ENCODE peak calls at places on chromosome 3, in five cellular contexts. One of them, this sample, is unnamed.

GRCh38 chr3:189914799-189915198 is 205.9 kb downstream of the P3H2 start:
- DNase-seq in progenitor cell of endocrine pancreas: no peak
- DNase-seq in CD8-positive, alpha-beta T cell: no peak
- DNase-seq in ovary: no peak
- DNase-seq in right lobe of liver: no peak
- DNase-seq in this sample: no peak

GRCh38 chr3:153130312-153130977 is 31.6 kb upstream of the RAP2B start:
- DNase-seq in CD8-positive, alpha-beta T cell: no peak
- DNase-seq in progenitor cell of endocrine pancreas: no peak
- DNase-seq in ovary: no peak
- DNase-seq in right lobe of liver: no peak
- DNase-seq in this sample: no peak

GRCh38 chr3:128420720-128421438 is 45.8 kb downstream of the DNAJB8 start:
- DNase-seq in right lobe of liver: no peak
- DNase-seq in ovary: no peak
- DNase-seq in CD8-positive, alpha-beta T cell: no peak
- DNase-seq in progenitor cell of endocrine pancreas: no peak
- DNase-seq in this sample: no peak

GRCh38 chr3:9346141-9346540 is 16.7 kb upstream of the THUMPD3 start:
- DNase-seq in ovary: no peak
- DNase-seq in right lobe of liver: no peak
- DNase-seq in CD8-positive, alpha-beta T cell: no peak
- DNase-seq in progenitor cell of endocrine pancreas: no peak
- DNase-seq in this sample: no peak

GRCh38 chr3:4158329-4158728 is 144.8 kb upstream of the SETMAR start:
- DNase-seq in CD8-positive, alpha-beta T cell: no peak
- DNase-seq in ovary: no peak
- DNase-seq in progenitor cell of endocrine pancreas: no peak
- DNase-seq in right lobe of liver: no peak
- DNase-seq in this sample: no peak

GRCh38 chr3:171736556-171736955 is 73.7 kb downstream of the PLD1 start:
- DNase-seq in ovary: no peak
- DNase-seq in progenitor cell of endocrine pancreas: no peak
- DNase-seq in CD8-positive, alpha-beta T cell: no peak
- DNase-seq in right lobe of liver: no peak
- DNase-seq in this sample: no peak

GRCh38 chr3:100615684-100616083 is 6.3 kb downstream of the ADGRG7 start:
- DNase-seq in right lobe of liver: no peak
- DNase-seq in ovary: no peak
- DNase-seq in progenitor cell of endocrine pancreas: no peak
- DNase-seq in CD8-positive, alpha-beta T cell: no peak
- DNase-seq in this sample: no peak

GRCh38 chr3:124951511-124952390 is 17.2 kb upstream of the MUC13 start:
- DNase-seq in CD8-positive, alpha-beta T cell: no peak
- DNase-seq in ovary: no peak
- DNase-seq in right lobe of liver: no peak
- DNase-seq in progenitor cell of endocrine pancreas: no peak
- DNase-seq in this sample: no peak

GRCh38 chr3:45010718-45011355 is 15.3 kb upstream of the CLEC3B start:
- DNase-seq in CD8-positive, alpha-beta T cell: no peak
- DNase-seq in ovary: no peak
- DNase-seq in progenitor cell of endocrine pancreas: no peak
- DNase-seq in right lobe of liver: no peak
- DNase-seq in this sample: no peak

GRCh38 chr3:94799420-94800060 is 736.7 kb downstream of the NSUN3 start:
- DNase-seq in right lobe of liver: no peak
- DNase-seq in CD8-positive, alpha-beta T cell: no peak
- DNase-seq in ovary: no peak
- DNase-seq in progenitor cell of endocrine pancreas: no peak
- DNase-seq in this sample: no peak

GRCh38 chr3:13896473-13897154 is 16.7 kb upstream of the WNT7A start:
- DNase-seq in CD8-positive, alpha-beta T cell: peak
- DNase-seq in progenitor cell of endocrine pancreas: peak
- DNase-seq in right lobe of liver: no peak
- DNase-seq in ovary: peak
- DNase-seq in this sample: no peak

GRCh38 chr3:78988324-78988723 is 779.5 kb downstream of the ROBO1 start:
- DNase-seq in progenitor cell of endocrine pancreas: no peak
- DNase-seq in ovary: no peak
- DNase-seq in CD8-positive, alpha-beta T cell: no peak
- DNase-seq in right lobe of liver: no peak
- DNase-seq in this sample: no peak

GRCh38 chr3:38404286-38404685 is 49.4 kb upstream of the ACVR2B start:
- DNase-seq in CD8-positive, alpha-beta T cell: no peak
- DNase-seq in progenitor cell of endocrine pancreas: no peak
- DNase-seq in right lobe of liver: no peak
- DNase-seq in ovary: no peak
- DNase-seq in this sample: no peak

GRCh38 chr3:123971416-123971815 is 10.4 kb upstream of the CCDC14 start:
- DNase-seq in right lobe of liver: no peak
- DNase-seq in progenitor cell of endocrine pancreas: no peak
- DNase-seq in CD8-positive, alpha-beta T cell: no peak
- DNase-seq in ovary: no peak
- DNase-seq in this sample: no peak

GRCh38 chr3:15974647-15975046 is 176.9 kb upstream of the ANKRD28 start:
- DNase-seq in right lobe of liver: no peak
- DNase-seq in CD8-positive, alpha-beta T cell: no peak
- DNase-seq in progenitor cell of endocrine pancreas: no peak
- DNase-seq in ovary: no peak
- DNase-seq in this sample: no peak
- TF ChIP-seq CTCF in right lobe of liver: no peak
- TF ChIP-seq CTCF in CD8-positive, alpha-beta T cell: no peak
- TF ChIP-seq CTCF in progenitor cell of endocrine pancreas: peak
- TF ChIP-seq CTCF in ovary: no peak
- TF ChIP-seq CTCF in this sample: no peak

GRCh38 chr3:183502782-183503181 is 52.7 kb downstream of the KLHL6 start:
- DNase-seq in right lobe of liver: no peak
- DNase-seq in ovary: no peak
- DNase-seq in progenitor cell of endocrine pancreas: no peak
- DNase-seq in CD8-positive, alpha-beta T cell: no peak
- DNase-seq in this sample: no peak
- TF ChIP-seq CTCF in right lobe of liver: peak
- TF ChIP-seq CTCF in ovary: no peak
- TF ChIP-seq CTCF in progenitor cell of endocrine pancreas: no peak
- TF ChIP-seq CTCF in CD8-positive, alpha-beta T cell: no peak
- TF ChIP-seq CTCF in this sample: no peak

DNA sequence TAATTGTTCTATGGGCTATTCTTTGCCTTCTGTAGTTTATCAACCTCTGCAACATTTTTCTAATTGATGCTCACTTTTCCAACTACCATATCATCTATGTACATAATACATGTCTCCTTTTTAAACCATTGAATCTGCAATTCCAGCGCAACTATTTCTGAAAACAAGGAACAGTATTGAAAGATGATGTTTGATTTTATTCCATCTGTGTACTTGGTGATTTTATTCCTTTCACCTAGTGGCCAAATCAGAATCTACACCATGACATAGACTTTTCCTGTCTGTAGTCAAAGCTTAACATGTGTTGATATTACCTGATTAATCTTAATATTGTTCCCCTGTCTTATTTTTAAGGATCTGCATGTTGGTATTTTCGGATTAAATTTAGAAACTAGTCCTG is 13.0 kb downstream of the NKTR start:
- DNase-seq in right lobe of liver: no peak
- DNase-seq in CD8-positive, alpha-beta T cell: no peak
- DNase-seq in progenitor cell of endocrine pancreas: no peak
- DNase-seq in ovary: no peak
- DNase-seq in this sample: no peak
- TF ChIP-seq CTCF in right lobe of liver: peak
- TF ChIP-seq CTCF in CD8-positive, alpha-beta T cell: peak
- TF ChIP-seq CTCF in progenitor cell of endocrine pancreas: peak
- TF ChIP-seq CTCF in ovary: no peak
- TF ChIP-seq CTCF in this sample: no peak

GRCh38 chr3:58531956-58532355 is 5.0 kb downstream of the ACOX2 start:
- DNase-seq in progenitor cell of endocrine pancreas: no peak
- DNase-seq in right lobe of liver: no peak
- DNase-seq in CD8-positive, alpha-beta T cell: no peak
- DNase-seq in ovary: no peak
- DNase-seq in this sample: no peak
- TF ChIP-seq CTCF in progenitor cell of endocrine pancreas: no peak
- TF ChIP-seq CTCF in right lobe of liver: no peak
- TF ChIP-seq CTCF in CD8-positive, alpha-beta T cell: no peak
- TF ChIP-seq CTCF in ovary: no peak
- TF ChIP-seq CTCF in this sample: no peak

DNA sequence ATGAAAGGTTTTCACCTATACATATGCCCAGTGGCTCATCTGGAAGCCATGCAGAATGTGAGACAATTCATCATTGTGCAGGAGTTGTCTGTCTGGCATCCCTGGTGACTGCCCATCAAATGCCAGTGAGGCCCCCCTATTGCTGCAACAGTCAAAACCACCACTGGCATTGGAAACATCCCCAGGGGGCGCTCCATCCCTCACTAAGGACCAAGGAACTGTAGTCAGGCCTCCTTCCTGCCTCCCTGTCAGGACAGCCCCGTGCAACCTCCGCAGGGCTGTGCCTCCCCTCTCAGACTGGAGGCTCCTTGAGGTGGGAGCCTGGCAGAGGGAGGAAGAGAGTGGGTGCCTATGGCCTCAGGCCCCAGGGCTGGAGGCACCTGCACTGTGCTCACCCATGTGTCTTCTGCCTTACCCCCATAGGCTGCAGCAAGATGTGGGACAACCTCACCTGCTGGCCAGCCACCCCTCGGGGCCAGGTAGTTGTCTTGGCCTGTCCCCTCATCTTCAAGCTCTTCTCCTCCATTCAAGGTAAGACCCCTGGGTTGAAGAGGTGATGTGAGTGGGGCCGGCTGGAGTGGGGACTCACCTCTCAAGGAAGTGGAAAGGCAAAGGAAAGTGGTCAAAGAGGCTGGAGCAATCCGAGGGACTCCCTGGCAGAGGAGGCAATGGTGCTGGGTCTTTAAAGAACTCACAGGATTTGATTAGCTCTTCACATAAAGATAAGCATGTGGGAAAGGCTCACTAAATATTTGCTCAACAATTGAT is 16.5 kb downstream of the VIPR1 start:
- DNase-seq in CD8-positive, alpha-beta T cell: peak
- DNase-seq in ovary: no peak
- DNase-seq in progenitor cell of endocrine pancreas: no peak
- DNase-seq in right lobe of liver: peak
- DNase-seq in this sample: no peak
- TF ChIP-seq CTCF in CD8-positive, alpha-beta T cell: peak
- TF ChIP-seq CTCF in ovary: no peak
- TF ChIP-seq CTCF in progenitor cell of endocrine pancreas: no peak
- TF ChIP-seq CTCF in right lobe of liver: no peak
- TF ChIP-seq CTCF in this sample: no peak

GRCh38 chr3:82033186-82033585 is 271.7 kb upstream of the GBE1 start:
- DNase-seq in CD8-positive, alpha-beta T cell: no peak
- DNase-seq in ovary: no peak
- DNase-seq in progenitor cell of endocrine pancreas: no peak
- DNase-seq in right lobe of liver: no peak
- DNase-seq in this sample: no peak
- TF ChIP-seq CTCF in CD8-positive, alpha-beta T cell: no peak
- TF ChIP-seq CTCF in ovary: no peak
- TF ChIP-seq CTCF in progenitor cell of endocrine pancreas: no peak
- TF ChIP-seq CTCF in right lobe of liver: no peak
- TF ChIP-seq CTCF in this sample: no peak

DNA sequence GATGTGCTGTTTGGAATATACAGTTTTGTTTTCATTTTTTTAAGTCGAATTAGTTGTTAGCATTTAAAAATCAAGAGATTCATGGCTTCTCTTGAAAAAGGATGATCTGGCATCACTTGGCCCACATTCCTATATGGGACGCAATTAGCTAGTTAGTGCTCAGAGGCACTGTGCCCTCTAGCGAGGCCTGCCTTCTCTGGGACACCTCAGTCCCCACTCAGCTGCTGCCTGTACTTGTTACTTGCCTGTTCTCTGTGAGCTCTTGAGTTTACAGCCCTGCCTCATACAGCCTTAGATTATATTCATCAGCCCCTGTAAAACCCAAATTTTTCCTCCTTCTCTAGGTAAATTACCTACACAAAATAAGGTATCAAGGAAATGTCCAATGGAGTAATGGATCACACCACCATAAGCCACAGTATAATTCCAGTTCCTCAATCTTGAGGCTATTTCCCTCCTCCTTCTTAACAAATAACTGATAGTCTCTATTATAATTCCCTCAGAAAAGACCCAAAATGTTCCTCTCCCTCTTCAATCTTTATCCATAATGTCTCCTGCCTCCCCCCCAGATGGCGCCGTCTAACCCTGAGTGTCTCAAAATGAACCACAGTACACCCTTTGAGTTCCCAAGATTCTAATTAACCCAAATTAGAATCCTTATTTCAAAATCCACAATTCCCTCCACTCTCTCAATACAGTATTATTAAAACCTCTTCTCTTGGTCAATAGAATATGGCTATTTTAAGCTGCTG is 2.7 kb downstream of the ZMAT3 start:
- DNase-seq in CD8-positive, alpha-beta T cell: no peak
- DNase-seq in ovary: no peak
- DNase-seq in progenitor cell of endocrine pancreas: no peak
- DNase-seq in right lobe of liver: no peak
- DNase-seq in this sample: no peak
- TF ChIP-seq CTCF in CD8-positive, alpha-beta T cell: peak
- TF ChIP-seq CTCF in ovary: no peak
- TF ChIP-seq CTCF in progenitor cell of endocrine pancreas: peak
- TF ChIP-seq CTCF in right lobe of liver: peak
- TF ChIP-seq CTCF in this sample: no peak

DNA sequence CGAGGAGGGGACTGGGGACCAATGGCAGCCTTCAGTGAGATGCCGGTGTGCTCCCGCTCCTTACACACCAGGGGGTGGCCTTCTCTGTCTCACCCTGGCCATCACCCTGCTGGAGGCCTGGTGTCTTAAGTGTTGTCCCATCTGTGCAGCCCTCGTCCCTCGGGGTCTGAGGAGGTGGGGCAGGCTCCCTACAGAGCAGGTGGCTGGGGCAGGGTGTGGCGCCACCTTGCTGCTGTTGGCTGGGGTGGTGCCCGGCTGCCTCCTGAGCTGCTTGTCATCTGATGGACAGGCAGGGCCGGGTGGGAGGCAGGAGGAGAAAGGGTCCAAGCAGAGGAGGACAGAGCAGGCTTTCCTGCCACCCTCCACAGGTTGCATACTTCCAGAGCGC is 25.9 kb downstream of the PTPN23 start:
- DNase-seq in CD8-positive, alpha-beta T cell: no peak
- DNase-seq in progenitor cell of endocrine pancreas: no peak
- DNase-seq in right lobe of liver: no peak
- DNase-seq in ovary: no peak
- DNase-seq in this sample: no peak
- TF ChIP-seq CTCF in CD8-positive, alpha-beta T cell: no peak
- TF ChIP-seq CTCF in progenitor cell of endocrine pancreas: no peak
- TF ChIP-seq CTCF in right lobe of liver: no peak
- TF ChIP-seq CTCF in ovary: no peak
- TF ChIP-seq CTCF in this sample: no peak

GRCh38 chr3:50303038-50303815 is at the start of gene HYAL1:
- DNase-seq in CD8-positive, alpha-beta T cell: no peak
- DNase-seq in right lobe of liver: peak
- DNase-seq in progenitor cell of endocrine pancreas: no peak
- DNase-seq in ovary: peak
- DNase-seq in this sample: no peak
- TF ChIP-seq CTCF in CD8-positive, alpha-beta T cell: no peak
- TF ChIP-seq CTCF in right lobe of liver: peak
- TF ChIP-seq CTCF in progenitor cell of endocrine pancreas: peak
- TF ChIP-seq CTCF in ovary: no peak
- TF ChIP-seq CTCF in this sample: no peak

GRCh38 chr3:89692601-89693000 is 585.2 kb downstream of the EPHA3 start:
- DNase-seq in right lobe of liver: no peak
- DNase-seq in CD8-positive, alpha-beta T cell: no peak
- DNase-seq in ovary: no peak
- DNase-seq in progenitor cell of endocrine pancreas: no peak
- DNase-seq in this sample: no peak

GRCh38 chr3:89690649-89691048 is 583.2 kb downstream of the EPHA3 start:
- DNase-seq in CD8-positive, alpha-beta T cell: no peak
- DNase-seq in ovary: no peak
- DNase-seq in right lobe of liver: no peak
- DNase-seq in progenitor cell of endocrine pancreas: no peak
- DNase-seq in this sample: no peak
- TF ChIP-seq CTCF in CD8-positive, alpha-beta T cell: no peak
- TF ChIP-seq CTCF in ovary: no peak
- TF ChIP-seq CTCF in right lobe of liver: no peak
- TF ChIP-seq CTCF in progenitor cell of endocrine pancreas: no peak
- TF ChIP-seq CTCF in this sample: no peak